ENCODE peak calls at places on chromosome 10, in nine cellular contexts. W is GM12891; V is AG08395; T is upper lobe of left lung; E is left kidney; B is stimulated activated CD4-positive, alpha-beta T cell treated with anti-CD3 and anti-CD28 coated beads, Interleukin-1b, Interleukin-23, amount 100 ng/mL, for 24 hours; U is M059J; P is Ammon's horn; Y is osteocyte. S is an unnamed sample.

GRCh38 chr10:103661198-103661950 is 167.9 kb downstream of the NEURL1 start:
- DNase-seq in E (peak; percentile 96), P (peak; percentile 59), U (peak; percentile 82), B (no peak), T (peak; percentile 89), V (peak; percentile 93), W (no peak), Y (peak; percentile 90), S (no peak)

GRCh38 chr10:86046845-86047460 is 319.6 kb downstream of the GRID1 start:
- DNase-seq in E (no peak), Y (no peak), B (no peak), P (no peak), W (no peak), T (no peak), U (no peak), V (no peak), S (no peak)

GRCh38 chr10:63506554-63506953 is 14.6 kb upstream of the REEP3 start:
- DNase-seq in P (no peak), E (no peak), Y (no peak), W (no peak), B (no peak), T (no peak), V (no peak), U (no peak), S (no peak)

GRCh38 chr10:48907730-48908129 is 31.9 kb downstream of the LRRC18 start:
- DNase-seq in V (no peak), P (no peak), U (no peak), W (no peak), Y (no peak), T (no peak), E (no peak), B (no peak), S (no peak)

GRCh38 chr10:16646474-16647059 is 124.9 kb upstream of the C1QL3 start:
- DNase-seq in P (no peak), T (no peak), E (no peak), W (no peak), B (no peak), U (peak; percentile 36), Y (no peak), V (no peak), S (no peak)

GRCh38 chr10:15491856-15492255 is 120.8 kb upstream of the FAM171A1 start:
- DNase-seq in T (no peak), P (no peak), B (no peak), V (no peak), W (no peak), E (no peak), Y (no peak), U (no peak), S (no peak)

GRCh38 chr10:63208981-63209380 is 75.9 kb downstream of the NRBF2 start:
- DNase-seq in Y (no peak), T (no peak), W (no peak), V (peak; percentile 39), P (no peak), E (peak; percentile 87), U (peak; percentile 64), B (no peak), S (no peak)

GRCh38 chr10:110395350-110396283 is 90.9 kb upstream of the SMNDC1 start:
- DNase-seq in W (no peak), P (no peak), V (peak; percentile 58), B (no peak), E (peak; percentile 80), Y (no peak), T (no peak), U (peak; percentile 99), S (no peak)

GRCh38 chr10:59872892-59873463 is 33.4 kb downstream of the CCDC6 start:
- DNase-seq in W (no peak), T (no peak), E (no peak), P (peak; percentile 31), B (no peak), V (peak; percentile 50), U (peak; percentile 58), Y (no peak), S (no peak)

GRCh38 chr10:87559392-87559791 is 54.7 kb downstream of the MINPP1 start:
- DNase-seq in U (no peak), E (no peak), W (no peak), P (no peak), T (no peak), Y (no peak), B (no peak), V (no peak), S (no peak)

GRCh38 chr10:106795619-106796018 is 368.9 kb downstream of the SORCS1 start:
- DNase-seq in T (no peak), W (peak; percentile 19), P (peak; percentile 61), V (no peak), B (no peak), E (peak; percentile 81), U (peak; percentile 2), Y (no peak), S (no peak)

GRCh38 chr10:113073549-113074189 is 123.6 kb downstream of the TCF7L2 start:
- DNase-seq in E (no peak), T (peak; percentile 72), W (no peak), B (no peak), P (no peak), V (peak; percentile 83), Y (peak; percentile 93), U (peak; percentile 99), S (no peak)

GRCh38 chr10:97718178-97718577 is 4.6 kb downstream of the MARVELD1 start:
- DNase-seq in V (no peak), W (no peak), T (no peak), P (peak; percentile 85), Y (no peak), B (no peak), E (no peak), U (no peak), S (no peak)

GRCh38 chr10:131491195-131491594 is 179.7 kb upstream of the TCERG1L start:
- DNase-seq in U (no peak), T (no peak), Y (no peak), P (no peak), E (no peak), W (no peak), B (no peak), V (no peak), S (no peak)

GRCh38 chr10:125002423-125003145 is 60.7 kb downstream of the ZRANB1 start:
- DNase-seq in P (no peak), U (no peak), T (peak; percentile 71), B (no peak), V (no peak), Y (peak; percentile 76), E (no peak), W (peak; percentile 11), S (no peak)

GRCh38 chr10:34698979-34699378 is 116.1 kb downstream of the PARD3 start:
- DNase-seq in B (no peak), P (no peak), E (no peak), U (peak; percentile 86), T (no peak), Y (no peak), W (no peak), V (peak; percentile 61), S (no peak)

GRCh38 chr10:75430000-75430763 is 1.2 kb upstream of the LRMDA start:
- DNase-seq in U (peak; percentile 21), T (peak; percentile 23), Y (no peak), E (peak; percentile 57), V (no peak), P (peak; percentile 65), W (no peak), B (no peak), S (no peak)

GRCh38 chr10:108736111-108736510 is 1187.2 kb downstream of the XPNPEP1 start:
- DNase-seq in E (no peak), Y (no peak), T (no peak), B (no peak), V (no peak), U (peak; percentile 36), W (no peak), P (no peak), S (no peak)

GRCh38 chr10:14259696-14260595 is 70.8 kb downstream of the FRMD4A start:
- DNase-seq in P (no peak), T (no peak), U (peak; percentile 81), Y (peak; percentile 90), V (no peak), B (no peak), E (peak; percentile 82), W (no peak), S (no peak)

GRCh38 chr10:103395754-103396066 is 565 bp downstream of the ATP5MK start:
- DNase-seq in P (no peak), U (peak; percentile 12), Y (no peak), W (no peak), T (peak; percentile 8), B (no peak), E (no peak), V (peak; percentile 26), S (no peak)

GRCh38 chr10:78805176-78805575 is 263.6 kb upstream of the ZMIZ1 start:
- DNase-seq in P (no peak), E (peak; percentile 84), Y (peak; percentile 86), V (peak; percentile 94), W (no peak), B (no peak), T (peak; percentile 40), U (peak; percentile 98), S (no peak)

GRCh38 chr10:51629969-51630617 is 69.3 kb downstream of the CSTF2T start:
- DNase-seq in W (no peak), V (peak; percentile 54), T (no peak), P (peak; percentile 29), U (no peak), Y (no peak), E (no peak), B (no peak), S (no peak)

GRCh38 chr10:12594448-12594944 is 245.1 kb downstream of the CAMK1D start:
- DNase-seq in T (no peak), Y (no peak), V (no peak), P (no peak), E (peak; percentile 37), B (no peak), U (no peak), W (no peak), S (peak; percentile 11)

GRCh38 chr10:47264797-47265281 is 35.2 kb upstream of the GDF10 start:
- DNase-seq in Y (peak; percentile 77), V (no peak), W (no peak), B (peak; percentile 27), T (no peak), U (peak; percentile 36), P (no peak), E (no peak), S (peak; percentile 79)

GRCh38 chr10:98363188-98363587 is 51.8 kb downstream of the PYROXD2 start:
- DNase-seq in W (no peak), P (no peak), V (no peak), Y (no peak), U (no peak), T (no peak), E (no peak), B (no peak), S (no peak)

GRCh38 chr10:77123330-77123729 is 514.3 kb downstream of the KCNMA1 start:
- DNase-seq in P (no peak), T (no peak), W (no peak), V (no peak), Y (no peak), B (no peak), E (no peak), U (no peak), S (no peak)

GRCh38 chr10:117547301-117548153 is 5.0 kb downstream of the EMX2 start:
- DNase-seq in Y (no peak), B (no peak), V (no peak), P (no peak), E (peak; percentile 48), U (no peak), T (no peak), W (no peak), S (no peak)